ENCODE peak calls at places on chromosomes 16 and 17, in eight cellular contexts. P, M, G, N, I, Z, H and F are unnamed samples.

GRCh38 chr17:80018917-80019651 is 16.6 kb downstream of the TBC1D16 start:
- DNase-seq in P (no peak), M (no peak), G (no peak), N (no peak), I (no peak), Z (no peak), H (no peak), F (peak; percentile 66)

GRCh38 chr17:7018331-7018964 is 4.4 kb upstream of the BCL6B start:
- DNase-seq in P (no peak), M (peak; percentile 34), G (peak; percentile 85), N (no peak), I (no peak), Z (peak; percentile 62), H (no peak), F (no peak)

GRCh38 chr16:19138601-19139000 is 24.8 kb downstream of the ITPRIPL2 start:
- DNase-seq in P (no peak), M (peak; percentile 69), G (peak; percentile 53), N (no peak), I (no peak), Z (peak; percentile 57), H (no peak), F (peak; percentile 42)

GRCh38 chr16:48354877-48355585 is 30.2 kb downstream of the SIAH1 start:
- DNase-seq in P (no peak), M (no peak), G (no peak), N (no peak), I (no peak), Z (no peak), H (no peak), F (no peak)

GRCh38 chr17:62626719-62627218 is 701 bp upstream of the MRC2 start:
- DNase-seq in P (no peak), M (no peak), G (peak; percentile 53), N (no peak), I (no peak), Z (peak; percentile 45), H (no peak), F (peak; percentile 9)

GRCh38 chr16:65038125-65038524 is 83.7 kb downstream of the CDH11 start:
- DNase-seq in P (no peak), M (no peak), G (no peak), N (no peak), I (no peak), Z (no peak), H (no peak), F (no peak)

GRCh38 chr17:81814748-81815645 is 11.0 kb downstream of the GCGR start:
- DNase-seq in P (no peak), M (no peak), G (no peak), N (no peak), I (no peak), Z (no peak), H (no peak), F (peak; percentile 22)

GRCh38 chr17:81036128-81036891 is 1.4 kb downstream of the BAIAP2 start:
- DNase-seq in P (no peak), M (no peak), G (no peak), N (no peak), I (no peak), Z (no peak), H (peak; percentile 77), F (no peak)

GRCh38 chr17:55783684-55784245 is 32.9 kb downstream of the PCTP start:
- DNase-seq in P (no peak), M (peak; percentile 46), G (peak; percentile 20), N (peak; percentile 16), I (no peak), Z (peak; percentile 48), H (no peak), F (peak; percentile 23)

GRCh38 chr17:61251939-61252865 is 147.4 kb upstream of the TBX2 start:
- DNase-seq in P (no peak), M (peak; percentile 84), G (peak; percentile 88), N (peak; percentile 70), I (no peak), Z (peak; percentile 95), H (peak; percentile 90), F (peak; percentile 100)

GRCh38 chr16:84507011-84507982 is 2.8 kb upstream of the MEAK7 start:
- DNase-seq in P (peak; percentile 45), M (peak; percentile 35), G (no peak), N (no peak), I (no peak), Z (no peak), H (peak; percentile 87), F (no peak)

GRCh38 chr16:68658258-68658973 is 13.3 kb downstream of the CDH3 start:
- DNase-seq in P (no peak), M (no peak), G (no peak), N (no peak), I (peak; percentile 83), Z (no peak), H (no peak), F (peak; percentile 28)

GRCh38 chr17:4938069-4938491 is 1.8 kb downstream of the SLC25A11 start:
- DNase-seq in P (no peak), M (no peak), G (no peak), N (no peak), I (no peak), Z (no peak), H (peak; percentile 82), F (no peak)

GRCh38 chr17:4934173-4934979 is 2.3 kb downstream of the GP1BA start:
- DNase-seq in P (no peak), M (peak; percentile 65), G (no peak), N (no peak), I (no peak), Z (no peak), H (no peak), F (peak; percentile 40)

GRCh38 chr17:4937553-4937952 is 2.3 kb downstream of the SLC25A11 start:
- DNase-seq in P (no peak), M (no peak), G (no peak), N (no peak), I (no peak), Z (no peak), H (peak; percentile 76), F (no peak)

GRCh38 chr17:4935650-4936049 is 3.6 kb downstream of the GP1BA start:
- DNase-seq in P (no peak), M (no peak), G (no peak), N (no peak), I (no peak), Z (no peak), H (no peak), F (no peak)

GRCh38 chr17:4936436-4936835 is 3.4 kb downstream of the SLC25A11 start:
- DNase-seq in P (no peak), M (no peak), G (no peak), N (no peak), I (no peak), Z (no peak), H (no peak), F (no peak)
- H3K4me1 ChIP-seq in P (peaks cover 31% of the 10 kb centered on the region), M (peaks cover 30% of the 10 kb centered on the region), G (peaks cover 11% of the 10 kb centered on the region), N (peaks cover 25% of the 10 kb centered on the region), I (peaks cover 26% of the 10 kb centered on the region), Z (peaks cover 41% of the 10 kb centered on the region), H (peaks cover 21% of the 10 kb centered on the region), F (peaks cover 17% of the 10 kb centered on the region)

DNA sequence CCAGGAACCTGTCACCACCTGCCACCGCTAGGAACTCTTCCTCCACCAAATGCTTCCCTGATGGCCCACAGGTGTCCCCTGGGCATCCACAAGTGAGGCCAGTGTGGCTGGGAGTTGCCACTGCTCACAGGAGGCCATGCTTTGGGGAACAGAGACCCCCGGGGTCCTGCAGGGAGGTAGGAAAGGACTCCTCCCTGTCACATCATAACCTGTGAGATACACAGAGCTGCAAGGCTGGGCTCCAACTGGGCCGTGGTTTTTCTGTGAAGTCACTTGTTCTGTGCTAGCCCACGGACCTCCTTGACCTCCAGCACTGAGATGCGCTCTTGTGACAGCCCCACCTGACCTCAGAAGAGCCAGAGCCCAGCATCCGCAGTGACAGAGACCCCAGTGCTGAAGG is 311.2 kb downstream of the C16orf95 start:
- DNase-seq in P (no peak), M (no peak), G (no peak), N (no peak), I (no peak), Z (no peak), H (no peak), F (no peak)
- TF ChIP-seq POLR2A in P (no peak), M (no peak), G (no peak), N (no peak), I (no peak), Z (no peak), H (no peak), F (no peak)

GRCh38 chr17:17915183-17915582 is 57.0 kb downstream of the TOM1L2 start:
- DNase-seq in P (no peak), M (no peak), G (no peak), N (no peak), I (no peak), Z (no peak), H (no peak), F (no peak)
- H3K4me3 ChIP-seq in P (no peak overlapping the region), M (no peak overlapping the region), G (no peak overlapping the region), N (no peak overlapping the region), I (no peak overlapping the region), Z (no peak overlapping the region), H (no peak overlapping the region), F (no peak overlapping the region)

DNA sequence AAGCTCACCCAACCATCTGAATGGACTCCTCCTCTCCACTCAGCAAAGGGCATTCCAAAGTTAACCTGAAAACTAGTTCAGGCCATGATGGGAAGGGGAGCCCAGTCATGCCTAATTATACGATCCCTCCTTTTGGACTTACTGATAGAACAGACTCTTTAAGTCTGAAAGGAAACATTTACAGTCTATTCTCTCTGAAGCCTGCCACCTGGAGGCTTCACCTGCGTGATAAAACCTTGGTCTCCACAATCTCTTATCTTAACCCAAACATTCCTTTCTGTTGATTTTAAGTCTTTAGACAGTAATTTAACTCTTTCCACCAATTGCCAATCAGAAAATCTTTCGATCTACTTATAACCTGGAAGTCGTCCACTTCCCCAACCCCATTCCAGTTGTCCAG is 9.0 kb upstream of the MPP2 start:
- DNase-seq in P (no peak), M (no peak), G (no peak), N (no peak), I (no peak), Z (no peak), H (no peak), F (no peak)
- H3K4me1 ChIP-seq in P (peaks cover 8% of the 10 kb centered on the region), M (peaks cover 12% of the 10 kb centered on the region), G (peaks cover 9% of the 10 kb centered on the region), N (peaks cover 23% of the 10 kb centered on the region), I (peaks cover 3% of the 10 kb centered on the region), Z (peaks cover 13% of the 10 kb centered on the region), H (no peaks in the 10 kb centered on the region), F (peaks cover 12% of the 10 kb centered on the region)

DNA sequence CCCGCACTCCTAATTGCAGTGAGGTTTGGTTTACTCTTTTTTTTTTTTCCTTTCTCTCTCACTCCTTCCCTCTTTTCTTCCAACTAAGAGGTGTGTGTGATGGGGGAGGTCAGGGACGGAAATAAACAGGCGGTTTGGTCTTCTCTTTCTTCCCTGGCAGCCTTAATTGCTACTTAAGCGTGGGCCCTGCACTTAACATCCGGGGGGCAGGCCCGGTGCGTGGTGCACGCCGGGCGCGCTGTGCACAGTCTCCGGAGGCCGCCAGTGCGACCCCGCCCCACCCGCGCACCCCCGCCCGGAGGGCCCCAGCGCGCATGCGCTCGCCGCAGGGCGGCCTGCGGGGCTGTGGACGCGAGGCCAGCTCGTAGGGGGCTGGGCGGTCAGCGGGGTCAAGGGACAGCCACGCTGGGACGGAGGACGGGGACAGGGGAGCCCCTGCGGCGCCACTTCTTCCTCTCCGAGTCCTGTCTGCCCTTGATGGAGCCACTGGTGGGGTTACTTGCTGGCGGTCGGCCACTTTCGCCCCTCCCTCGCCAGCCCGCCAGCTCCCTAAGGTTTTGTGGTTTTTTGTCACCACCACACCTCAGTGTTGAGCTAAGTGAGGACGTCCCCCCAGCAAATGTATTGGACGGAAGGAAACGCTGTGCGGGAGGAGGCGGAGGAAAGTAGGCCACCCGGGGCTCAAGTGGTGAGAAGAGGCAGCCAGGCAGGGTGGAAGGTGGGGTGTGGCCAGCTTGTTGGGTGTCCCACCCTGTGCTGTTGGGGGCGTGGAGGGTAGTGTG is 120.9 kb downstream of the MRM1 start:
- DNase-seq in P (no peak), M (peak; percentile 74), G (peak; percentile 76), N (peak; percentile 21), I (no peak), Z (no peak), H (peak; percentile 94), F (peak; percentile 61)
- TF ChIP-seq POLR2A in P (peak; percentile 45), M (no peak), G (no peak), N (no peak), I (no peak), Z (no peak), H (no peak), F (no peak)

GRCh38 chr17:78314683-78315354 is 45.1 kb downstream of the SOCS3 start:
- DNase-seq in P (no peak), M (no peak), G (no peak), N (no peak), I (no peak), Z (no peak), H (no peak), F (no peak)
- H3K4me3 ChIP-seq in P (no peak overlapping the region), M (peak overlapping the region; percentile 57), G (no peak overlapping the region), N (no peak overlapping the region), I (peak overlapping the region; percentile 57), Z (no peak overlapping the region), H (no peak overlapping the region), F (no peak overlapping the region)